ENCODE peak calls at places on chromosomes 11 and 22, in six cellular contexts. D, Z, S, Y, M and R are unnamed samples.

GRCh38 chr11:44832452-44832851 is 105.7 kb downstream of the TSPAN18 start:
- DNase-seq in Y (no peak), S (no peak), Z (no peak), D (no peak), M (no peak), R (no peak)

GRCh38 chr22:19518568-19519030 is 5.6 kb downstream of the CLDN5 start:
- DNase-seq in D (no peak), Z (no peak), M (no peak), Y (no peak), S (no peak), R (no peak)

GRCh38 chr11:46238078-46238966 is 39.1 kb upstream of the CREB3L1 start:
- DNase-seq in D (no peak), Z (peak; percentile 77), M (peak; percentile 89), S (peak; percentile 84), Y (peak; percentile 85), R (peak; percentile 83)

GRCh38 chr11:12744831-12745502 is 70.7 kb downstream of the TEAD1 start:
- DNase-seq in D (no peak), S (no peak), Y (peak; percentile 50), Z (no peak), M (no peak), R (no peak)

GRCh38 chr11:40384991-40385390 is 1074.5 kb downstream of the LRRC4C start:
- DNase-seq in S (no peak), M (no peak), D (no peak), Y (no peak), Z (no peak), R (no peak)

GRCh38 chr11:111526501-111526900 is 11.9 kb downstream of the HOATZ start:
- DNase-seq in M (no peak), Y (no peak), S (no peak), Z (no peak), D (no peak), R (no peak)

GRCh38 chr22:37020192-37020479 is 594 bp downstream of the MPST start:
- DNase-seq in D (no peak), S (peak; percentile 55), Z (peak; percentile 65), Y (no peak), M (no peak), R (no peak)

GRCh38 chr22:44344407-44344806 is 31.7 kb upstream of the SHISAL1 start:
- DNase-seq in Y (no peak), D (no peak), S (no peak), M (peak; percentile 60), Z (no peak), R (no peak)

GRCh38 chr11:125429174-125429707 is 66.8 kb downstream of the FEZ1 start:
- DNase-seq in S (peak; percentile 55), Z (no peak), D (no peak), Y (peak; percentile 40), M (no peak), R (no peak)

GRCh38 chr11:13462311-13462927 is 603 bp downstream of the BTBD10 start:
- DNase-seq in Y (peak; percentile 62), Z (peak; percentile 79), D (no peak), S (peak; percentile 55), M (peak; percentile 78), R (peak; percentile 82)

GRCh38 chr22:47034905-47035419 is 272.5 kb downstream of the TBC1D22A start:
- DNase-seq in Y (no peak), Z (no peak), D (no peak), M (peak; percentile 54), S (no peak), R (no peak)

GRCh38 chr22:45919504-45920286 is 57.3 kb downstream of the WNT7B start:
- DNase-seq in Z (peak; percentile 76), S (no peak), M (no peak), D (no peak), Y (no peak), R (no peak)

GRCh38 chr11:73323464-73323863 is 15.4 kb downstream of the ARHGEF17 start:
- DNase-seq in Y (peak; percentile 91), Z (peak; percentile 63), D (no peak), S (peak; percentile 96), M (peak; percentile 94), R (peak; percentile 85)

GRCh38 chr11:117445097-117445658 is 117.5 kb downstream of the CEP164 start:
- DNase-seq in D (no peak), Y (no peak), Z (no peak), M (no peak), S (no peak), R (no peak)

GRCh38 chr11:10908215-10908990 is 50.5 kb upstream of the ZBED5 start:
- DNase-seq in M (no peak), D (no peak), Z (no peak), Y (no peak), S (no peak), R (no peak)

GRCh38 chr11:109729761-109730160 is 307.8 kb downstream of the C11orf87 start:
- DNase-seq in Z (peak; percentile 29), Y (no peak), S (no peak), D (no peak), M (no peak), R (no peak)

GRCh38 chr11:1573077-1573846 is 1.2 kb upstream of the DUSP8 start:
- DNase-seq in Y (peak; percentile 23), D (no peak), Z (no peak), M (peak; percentile 74), S (no peak), R (no peak)

GRCh38 chr22:27866136-27867091 is 52.6 kb downstream of the PITPNB start:
- DNase-seq in M (peak; percentile 89), S (peak; percentile 90), D (no peak), Z (no peak), Y (no peak), R (no peak)

GRCh38 chr22:43884600-43885318 is 7.1 kb downstream of the PNPLA5 start:
- DNase-seq in S (peak; percentile 64), M (peak; percentile 61), D (no peak), Y (peak; percentile 35), Z (peak; percentile 36), R (no peak)

GRCh38 chr22:32558681-32559355 is 84.2 kb downstream of the FBXO7 start:
- DNase-seq in Z (peak; percentile 49), M (peak; percentile 88), Y (peak; percentile 27), S (peak; percentile 59), D (no peak), R (peak; percentile 94)

GRCh38 chr11:6609502-6610015 is 2.5 kb downstream of the TAF10 start:
- DNase-seq in S (no peak), Z (no peak), D (no peak), M (peak; percentile 67), Y (peak; percentile 8), R (no peak)

GRCh38 chr11:126544311-126545056 is 189.0 kb downstream of the ST3GAL4 start:
- DNase-seq in M (peak; percentile 78), D (no peak), Z (no peak), S (no peak), Y (no peak), R (no peak)

GRCh38 chr22:27959335-27960090 is 40.5 kb upstream of the PITPNB start:
- DNase-seq in Z (no peak), D (no peak), Y (no peak), S (no peak), M (no peak), R (no peak)

GRCh38 chr11:120674537-120674936 is 163.0 kb downstream of the GRIK4 start:
- DNase-seq in S (no peak), Y (no peak), M (no peak), Z (no peak), D (no peak), R (no peak)

DNA sequence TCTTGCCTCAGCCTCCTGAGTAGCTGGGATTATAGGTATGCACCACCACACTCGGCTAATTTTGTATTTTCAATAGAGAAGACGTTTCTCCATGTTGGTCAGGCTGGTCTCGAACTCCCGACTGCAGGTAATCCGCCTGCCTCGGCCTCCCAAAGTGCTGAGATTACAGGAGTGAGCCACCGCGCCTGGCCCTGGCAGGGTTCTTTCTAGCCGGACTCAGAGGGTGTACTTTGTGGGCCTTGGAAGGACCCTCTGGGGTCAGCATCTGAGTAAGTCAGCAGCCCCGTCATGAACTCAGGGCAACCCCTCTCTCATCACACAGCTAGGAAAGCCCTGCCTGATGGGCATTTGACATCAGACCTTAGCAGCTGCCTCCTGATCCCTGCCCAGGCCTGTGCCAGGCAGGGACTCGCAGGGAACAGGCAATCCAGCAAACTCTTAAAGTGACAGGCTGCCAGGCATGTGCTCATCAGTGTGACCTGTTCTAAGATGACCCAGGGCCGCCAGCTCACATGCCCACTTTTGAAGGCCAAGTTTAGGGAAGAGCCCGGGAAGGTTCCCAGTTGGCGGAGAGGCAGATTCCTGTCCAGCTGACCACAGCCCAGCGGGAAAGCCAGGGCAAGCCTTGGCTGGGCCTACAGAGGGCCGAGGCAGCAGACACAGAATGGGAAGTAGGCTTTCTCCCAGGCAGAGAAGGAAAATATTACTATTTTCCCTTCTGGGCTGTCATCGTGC is 92.9 kb downstream of the MORC2 start:
- DNase-seq in S (no peak), D (no peak), Z (no peak), M (peak; percentile 62), Y (peak; percentile 66), R (peak; percentile 72)
- H3K4me1 ChIP-seq in S (no peaks in the 10 kb centered on the region), D (peaks cover 4% of the 10 kb centered on the region), Z (no peaks in the 10 kb centered on the region), M (no peaks in the 10 kb centered on the region), Y (no peaks in the 10 kb centered on the region), R (no peaks in the 10 kb centered on the region)

GRCh38 chr11:70411713-70412452 is 13.6 kb downstream of the CTTN start:
- DNase-seq in M (no peak), Y (no peak), D (no peak), S (no peak), Z (no peak), R (no peak)
- TF ChIP-seq POLR2A in M (no peak), Y (no peak), D (no peak), S (no peak), Z (no peak), R (no peak)

DNA sequence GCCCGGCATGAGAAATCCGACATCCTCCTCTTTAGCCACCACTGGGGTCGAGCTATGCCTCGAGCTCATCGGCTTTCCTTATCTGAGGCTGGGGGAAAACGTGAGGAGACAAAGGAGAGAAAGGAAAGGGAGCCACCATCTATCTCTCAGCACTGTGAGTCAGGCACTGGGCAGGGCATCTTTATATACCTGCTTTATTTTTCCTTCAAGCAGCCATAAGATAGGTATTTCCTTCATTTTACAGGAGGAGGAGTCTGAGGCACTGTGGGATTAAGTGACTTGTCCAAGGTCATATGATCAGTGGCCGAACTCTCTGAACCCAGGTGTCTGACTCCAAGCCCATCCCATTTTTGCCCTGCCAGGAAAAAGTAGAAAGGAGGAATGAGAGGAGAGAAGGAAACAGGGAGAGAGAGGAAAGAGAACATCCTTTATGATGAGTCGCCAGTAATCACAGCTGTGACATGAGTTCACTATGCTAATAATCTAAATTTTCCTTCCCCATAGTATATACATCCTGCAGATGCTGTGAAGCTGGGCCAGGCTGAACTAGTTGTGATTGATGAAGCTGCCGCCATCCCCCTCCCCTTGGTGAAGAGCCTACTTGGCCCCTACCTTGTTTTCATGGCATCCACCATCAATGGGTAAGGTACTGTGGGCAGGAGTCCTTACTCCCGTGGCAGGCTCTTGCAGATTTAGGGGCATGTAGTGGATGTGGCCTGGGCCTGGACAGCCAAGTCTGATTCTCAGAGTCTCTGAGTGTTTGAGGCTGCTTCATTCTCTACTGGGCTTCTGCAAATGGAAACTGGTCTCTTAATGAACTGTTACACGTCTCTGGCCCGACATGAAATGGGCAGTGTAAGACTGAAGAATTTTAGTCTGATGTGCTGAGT is 21.8 kb downstream of the NAT10 start:
- DNase-seq in M (no peak), Y (no peak), S (no peak), Z (no peak), D (no peak), R (no peak)
- H3K27ac ChIP-seq in M (no peak overlapping the region), Y (no peak overlapping the region), S (no peak overlapping the region), Z (no peak overlapping the region), D (no peak overlapping the region), R (no peak overlapping the region)

DNA sequence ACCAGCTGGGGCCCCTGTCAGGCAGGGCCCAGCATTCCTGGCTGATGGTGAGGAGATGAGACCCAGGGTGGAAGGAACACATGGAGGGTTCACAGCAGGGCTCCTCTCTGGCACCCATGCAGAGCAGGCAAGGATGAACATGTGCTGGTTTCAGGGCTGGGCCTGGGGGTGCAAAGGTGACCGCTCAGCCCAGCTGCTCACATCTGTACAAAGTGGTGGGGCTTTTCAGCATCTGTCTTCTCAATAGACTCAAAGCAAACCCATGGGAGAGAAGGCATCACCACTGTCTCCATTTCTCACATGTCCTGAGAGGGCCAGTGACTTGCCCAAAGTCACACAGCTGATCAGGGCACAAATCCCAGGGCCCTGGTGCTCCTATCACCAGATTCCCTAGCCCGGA is 27.3 kb upstream of the TCF20 start:
- DNase-seq in M (no peak), S (no peak), Y (no peak), Z (no peak), D (no peak), R (no peak)
- H3K4me1 ChIP-seq in M (peaks cover 21% of the 10 kb centered on the region), S (peaks cover 8% of the 10 kb centered on the region), Y (no peaks in the 10 kb centered on the region), Z (peaks cover 27% of the 10 kb centered on the region), D (peaks cover 7% of the 10 kb centered on the region), R (peaks cover 30% of the 10 kb centered on the region)